ENCODE peak calls at places on chromosomes 5 and 9, in four cellular contexts. F is kidney epithelial cell, P is BE2C, K is right lobe of liver. U is an unnamed sample.

GRCh38 chr5:6582507-6583048 is 50.3 kb downstream of the NSUN2 start:
- DNase-seq in F (no peak), P (no peak), K (no peak), U (no peak)

GRCh38 chr9:135990468-135991429 is 29.6 kb upstream of the UBAC1 start:
- DNase-seq in F (no peak), P (peak), K (peak), U (no peak)

GRCh38 chr5:87121315-87122170 is 146.1 kb upstream of the RASA1 start:
- DNase-seq in F (peak), P (no peak), K (no peak), U (no peak)

GRCh38 chr9:3177921-3178320 is 334.0 kb upstream of the PUM3 start:
- DNase-seq in F (no peak), P (no peak), K (no peak), U (no peak)

GRCh38 chr5:34685485-34686197 is 29.5 kb downstream of the RAI14 start:
- DNase-seq in F (no peak), P (no peak), K (no peak), U (no peak)

GRCh38 chr5:113293613-113294340 is 141.0 kb downstream of the TSSK1B start:
- DNase-seq in F (no peak), P (no peak), K (peak), U (no peak)

GRCh38 chr5:38853753-38854470 is 8.1 kb downstream of the OSMR start:
- DNase-seq in F (peak), P (no peak), K (no peak), U (no peak)

GRCh38 chr5:17989567-17989966 is 355.3 kb downstream of the TAF11L14 start:
- DNase-seq in F (no peak), P (no peak), K (no peak), U (no peak)

GRCh38 chr9:91943876-91944470 is 6.1 kb downstream of the ROR2 start:
- DNase-seq in F (no peak), P (no peak), K (no peak), U (no peak)

GRCh38 chr5:37248387-37248969 is 698 bp downstream of the CPLANE1 start:
- DNase-seq in F (no peak), P (no peak), K (no peak), U (no peak)

DNA sequence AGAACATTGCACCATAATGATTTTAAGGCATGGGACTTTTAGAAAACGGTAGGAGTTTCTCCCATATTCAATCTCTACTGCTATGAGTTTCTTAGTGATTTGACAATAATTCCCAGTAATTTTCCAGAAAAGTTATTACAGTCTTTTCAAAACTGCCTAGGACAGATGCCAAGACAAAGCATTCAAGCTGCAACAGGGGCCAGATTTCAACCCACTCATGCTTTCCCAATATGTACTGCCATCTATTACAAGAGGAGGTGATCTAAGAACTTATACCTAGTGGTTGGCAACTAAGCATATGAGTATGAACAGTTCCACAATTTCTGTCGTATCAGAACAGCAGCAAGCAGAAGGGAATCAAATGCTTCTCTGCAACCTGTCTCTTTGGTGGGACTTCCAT is 95.1 kb upstream of the TMED7 start:
- DNase-seq in F (no peak), P (no peak), K (no peak), U (no peak)
- H3K4me3 ChIP-seq in F (no peak), P (no peak), K (no peak), U (no peak)

DNA sequence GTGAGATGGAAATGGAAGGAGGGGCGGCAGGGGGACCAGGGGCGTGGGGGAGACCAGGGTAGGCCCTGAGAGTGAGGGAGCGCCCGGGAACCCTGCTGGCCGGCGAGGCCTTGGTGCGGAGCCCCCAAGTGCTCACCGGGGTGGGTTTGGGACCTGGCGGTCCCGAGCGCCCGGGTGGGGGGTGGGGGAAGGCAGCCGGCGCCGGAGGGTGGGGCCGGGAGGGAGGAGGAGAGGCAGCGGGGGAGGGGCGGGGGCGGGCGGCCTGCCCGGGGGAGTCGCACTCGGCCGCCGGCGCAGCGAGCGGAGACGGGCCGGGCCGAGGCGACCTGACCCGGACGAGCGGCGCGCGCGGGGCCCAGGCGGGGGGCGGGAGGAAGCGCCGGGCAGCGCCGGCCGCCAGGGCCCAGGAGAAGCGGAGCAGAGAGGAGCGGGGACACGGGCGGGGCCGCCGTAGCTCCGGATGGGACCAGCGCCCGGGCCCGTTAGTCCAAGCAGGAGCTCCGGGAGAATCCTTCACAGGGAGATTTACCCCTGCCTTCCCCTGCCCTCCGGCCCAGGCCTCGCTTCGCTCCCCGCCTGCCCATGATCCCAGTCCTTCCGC is at the start of gene NPR2:
- DNase-seq in F (no peak), P (peak), K (peak), U (no peak)
- H3K4me3 ChIP-seq in F (peak), P (peak), K (peak), U (no peak)

DNA sequence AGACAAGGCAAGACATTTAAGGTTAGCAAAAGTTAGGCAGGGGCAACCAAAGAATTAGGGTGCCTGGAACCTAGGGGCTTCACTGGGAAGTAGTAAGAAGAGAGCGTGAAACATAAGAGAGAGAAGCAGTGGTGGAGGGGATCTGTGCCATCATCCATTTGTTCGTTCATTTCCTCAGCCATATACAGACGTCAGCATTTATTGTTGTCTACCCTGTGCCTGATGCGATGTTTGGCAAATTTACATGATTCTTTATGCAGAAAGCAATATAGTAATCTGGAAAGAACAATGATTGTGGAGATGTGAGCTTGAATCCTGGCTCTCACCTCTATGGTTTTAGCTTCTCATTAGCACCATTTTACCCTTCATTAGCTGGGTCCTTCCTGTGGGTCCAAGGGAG is 477.5 kb upstream of the MPDZ start:
- DNase-seq in F (no peak), P (no peak), K (no peak), U (no peak)
- H3K4me3 ChIP-seq in F (no peak), P (no peak), K (no peak), U (no peak)

GRCh38 chr5:89695371-89695770 is 714.2 kb downstream of the CETN3 start:
- DNase-seq in F (no peak), P (no peak), K (no peak), U (no peak)

GRCh38 chr5:89697581-89697980 is 712.0 kb downstream of the CETN3 start:
- DNase-seq in F (no peak), P (no peak), K (no peak), U (no peak)

GRCh38 chr5:89690331-89690730 is 719.2 kb downstream of the CETN3 start:
- DNase-seq in F (no peak), P (no peak), K (no peak), U (no peak)

GRCh38 chr5:89698028-89698427 is 711.5 kb downstream of the CETN3 start:
- DNase-seq in F (no peak), P (no peak), K (no peak), U (no peak)

GRCh38 chr5:89694026-89694540 is 715.5 kb downstream of the CETN3 start:
- DNase-seq in F (no peak), P (no peak), K (no peak), U (no peak)
- H3K4me3 ChIP-seq in F (no peak), P (no peak), K (no peak), U (no peak)

DNA sequence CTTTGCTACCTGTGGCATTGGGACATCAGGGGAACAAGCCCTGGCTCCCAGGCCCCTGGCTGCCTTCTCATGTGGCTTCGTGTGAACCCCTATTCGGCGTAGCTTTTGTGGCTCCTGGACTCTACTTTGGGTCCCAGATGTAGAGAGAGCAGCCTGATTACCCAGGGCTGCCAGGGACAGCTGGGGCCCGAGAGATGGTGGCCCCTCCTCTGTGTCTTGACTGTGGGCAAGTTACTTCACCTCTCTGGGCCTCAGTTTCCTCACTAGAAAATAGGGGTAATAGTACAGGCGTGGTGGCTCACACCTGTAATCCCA is 2.0 kb downstream of the PKN3 start:
- DNase-seq in F (no peak), P (no peak), K (no peak), U (no peak)
- H3K4me3 ChIP-seq in F (no peak), P (no peak), K (no peak), U (no peak)

DNA sequence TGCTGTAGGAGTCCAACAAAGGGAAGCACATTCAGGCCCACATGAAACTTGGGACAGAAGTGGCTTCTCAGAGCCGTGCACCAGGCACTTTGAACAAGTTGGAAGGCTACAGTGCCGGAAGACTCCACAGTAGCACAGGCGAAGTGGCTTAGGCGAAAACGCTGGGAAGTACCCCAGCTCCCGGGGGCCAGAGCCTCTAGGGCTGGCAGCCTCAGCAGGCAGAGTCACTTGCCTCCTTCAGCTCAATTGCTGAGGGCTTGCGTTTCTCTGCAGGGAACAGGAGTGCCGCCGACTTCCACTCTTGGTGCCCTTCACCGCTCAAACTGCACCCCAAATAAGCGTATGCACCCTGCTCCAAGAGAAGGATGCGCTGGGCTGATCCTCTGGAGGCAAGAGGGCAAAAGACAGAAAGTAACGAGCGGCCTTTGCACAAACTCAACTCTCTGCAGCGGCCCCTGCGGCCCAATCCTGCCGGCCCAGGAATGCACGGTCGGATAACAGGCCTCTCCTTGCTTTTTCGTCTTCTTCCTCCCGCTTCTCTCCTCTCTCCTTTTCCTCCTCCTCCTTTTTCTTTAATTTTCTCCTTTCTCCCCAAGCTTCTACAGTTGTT is 1.2 kb upstream of the S1PR3 start:
- DNase-seq in F (no peak), P (no peak), K (no peak), U (no peak)
- H3K4me3 ChIP-seq in F (no peak), P (no peak), K (no peak), U (no peak)